ENCODE peak calls at places on chromosome 1, in seven cellular contexts. One of them, this sample, is unnamed.

GRCh38 chr1:242017580-242018233 is 18.8 kb upstream of the MAP1LC3C start:
- DNase-seq in neural progenitor cell: peak
- DNase-seq in left lung: peak
- DNase-seq in H1: no peak
- DNase-seq in RWPE2: no peak
- DNase-seq in breast epithelium: no peak
- DNase-seq in uterus: no peak
- DNase-seq in this sample: no peak

GRCh38 chr1:2229032-2229920 is 1.2 kb downstream of the SKI start:
- DNase-seq in neural progenitor cell: peak
- DNase-seq in left lung: no peak
- DNase-seq in H1: no peak
- DNase-seq in RWPE2: no peak
- DNase-seq in breast epithelium: no peak
- DNase-seq in uterus: peak
- DNase-seq in this sample: no peak

GRCh38 chr1:188386666-188387065 is 1557.9 kb downstream of the PLA2G4A start:
- DNase-seq in neural progenitor cell: peak
- DNase-seq in left lung: no peak
- DNase-seq in H1: no peak
- DNase-seq in RWPE2: no peak
- DNase-seq in breast epithelium: no peak
- DNase-seq in uterus: no peak
- DNase-seq in this sample: no peak

GRCh38 chr1:179169616-179170467 is 59.6 kb downstream of the ABL2 start:
- DNase-seq in neural progenitor cell: no peak
- DNase-seq in left lung: no peak
- DNase-seq in H1: no peak
- DNase-seq in RWPE2: no peak
- DNase-seq in breast epithelium: no peak
- DNase-seq in uterus: no peak
- DNase-seq in this sample: no peak

GRCh38 chr1:193211539-193211938 is 25.1 kb upstream of the B3GALT2 start:
- DNase-seq in neural progenitor cell: no peak
- DNase-seq in left lung: no peak
- DNase-seq in H1: no peak
- DNase-seq in RWPE2: peak
- DNase-seq in breast epithelium: no peak
- DNase-seq in uterus: no peak
- DNase-seq in this sample: no peak

GRCh38 chr1:109912873-109913272 is 2.2 kb downstream of the CSF1 start:
- DNase-seq in neural progenitor cell: no peak
- DNase-seq in left lung: no peak
- DNase-seq in H1: no peak
- DNase-seq in RWPE2: no peak
- DNase-seq in breast epithelium: no peak
- DNase-seq in uterus: no peak
- DNase-seq in this sample: no peak

GRCh38 chr1:166721145-166721544 is 118.1 kb upstream of the POGK start:
- DNase-seq in neural progenitor cell: peak
- DNase-seq in left lung: no peak
- DNase-seq in H1: no peak
- DNase-seq in RWPE2: no peak
- DNase-seq in breast epithelium: no peak
- DNase-seq in uterus: no peak
- DNase-seq in this sample: no peak

GRCh38 chr1:89641781-89642180 is 8.9 kb downstream of the LRRC8C start:
- DNase-seq in neural progenitor cell: no peak
- DNase-seq in left lung: no peak
- DNase-seq in H1: no peak
- DNase-seq in RWPE2: no peak
- DNase-seq in breast epithelium: no peak
- DNase-seq in uterus: no peak
- DNase-seq in this sample: no peak

GRCh38 chr1:197042676-197043341 is 24.3 kb downstream of the F13B start:
- DNase-seq in neural progenitor cell: no peak
- DNase-seq in left lung: no peak
- DNase-seq in H1: no peak
- DNase-seq in RWPE2: no peak
- DNase-seq in breast epithelium: no peak
- DNase-seq in uterus: no peak
- DNase-seq in this sample: no peak

GRCh38 chr1:77542784-77543183 is 139.7 kb downstream of the ZZZ3 start:
- DNase-seq in neural progenitor cell: no peak
- DNase-seq in left lung: no peak
- DNase-seq in H1: no peak
- DNase-seq in RWPE2: no peak
- DNase-seq in breast epithelium: no peak
- DNase-seq in uterus: no peak
- DNase-seq in this sample: no peak

DNA sequence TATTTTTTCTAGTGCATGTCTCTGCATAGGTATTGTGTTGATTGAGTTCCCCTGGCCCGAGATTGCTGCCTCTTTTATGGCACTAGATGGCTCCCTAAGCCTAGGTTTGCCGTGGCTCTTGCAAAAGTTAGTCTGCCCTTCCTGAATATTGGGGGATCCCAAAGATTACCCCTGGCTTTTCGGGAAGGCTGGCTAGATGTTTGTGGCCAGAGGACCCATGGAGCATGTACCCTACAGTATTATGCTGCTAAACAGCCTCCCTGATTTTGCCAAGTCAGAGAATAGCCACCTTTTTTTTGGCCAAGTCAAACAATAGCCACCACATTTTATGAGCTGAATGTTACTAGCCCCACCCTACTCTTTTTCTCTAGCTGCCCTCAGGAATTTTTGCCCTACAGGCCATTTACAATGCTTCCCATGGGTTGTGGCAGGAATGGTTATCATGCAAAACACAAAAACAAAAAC is 343.2 kb downstream of the OLFM3 start:
- DNase-seq in neural progenitor cell: peak
- DNase-seq in left lung: no peak
- DNase-seq in H1: peak
- DNase-seq in RWPE2: no peak
- DNase-seq in breast epithelium: no peak
- DNase-seq in uterus: no peak
- DNase-seq in this sample: no peak
- TF ChIP-seq CTCF in neural progenitor cell: peak
- TF ChIP-seq CTCF in left lung: no peak
- TF ChIP-seq CTCF in H1: peak
- TF ChIP-seq CTCF in RWPE2: peak
- TF ChIP-seq CTCF in breast epithelium: no peak
- TF ChIP-seq CTCF in uterus: no peak
- TF ChIP-seq CTCF in this sample: no peak

DNA sequence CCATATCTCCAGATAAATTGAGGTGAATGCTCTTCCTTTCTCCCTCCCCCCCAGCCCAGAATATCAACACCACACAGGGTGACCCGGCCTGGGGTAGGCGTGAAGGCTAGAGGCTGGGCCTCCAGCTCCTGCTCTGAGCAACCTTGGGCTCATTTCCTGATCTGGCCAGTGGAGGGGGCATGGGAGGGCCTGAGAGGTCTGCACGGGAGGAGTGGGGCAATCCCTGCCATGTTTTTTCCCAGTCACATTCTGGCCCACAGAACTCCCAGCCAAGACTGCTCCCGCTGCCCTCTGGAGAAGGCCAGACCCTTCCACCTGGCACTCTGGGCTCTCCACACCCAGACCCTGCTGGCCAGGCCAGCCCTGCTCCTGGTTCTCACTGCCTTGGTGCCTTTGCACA is 3.9 kb downstream of the CLDN19 start:
- DNase-seq in neural progenitor cell: peak
- DNase-seq in left lung: no peak
- DNase-seq in H1: no peak
- DNase-seq in RWPE2: no peak
- DNase-seq in breast epithelium: no peak
- DNase-seq in uterus: no peak
- DNase-seq in this sample: no peak
- TF ChIP-seq CTCF in neural progenitor cell: peak
- TF ChIP-seq CTCF in left lung: no peak
- TF ChIP-seq CTCF in H1: no peak
- TF ChIP-seq CTCF in RWPE2: peak
- TF ChIP-seq CTCF in breast epithelium: no peak
- TF ChIP-seq CTCF in uterus: no peak
- TF ChIP-seq CTCF in this sample: no peak

GRCh38 chr1:6145864-6146410 is 34.2 kb downstream of the CHD5 start:
- DNase-seq in neural progenitor cell: no peak
- DNase-seq in left lung: no peak
- DNase-seq in H1: no peak
- DNase-seq in RWPE2: no peak
- DNase-seq in breast epithelium: no peak
- DNase-seq in uterus: no peak
- DNase-seq in this sample: no peak
- TF ChIP-seq CTCF in neural progenitor cell: no peak
- TF ChIP-seq CTCF in left lung: no peak
- TF ChIP-seq CTCF in H1: no peak
- TF ChIP-seq CTCF in RWPE2: no peak
- TF ChIP-seq CTCF in breast epithelium: no peak
- TF ChIP-seq CTCF in uterus: no peak
- TF ChIP-seq CTCF in this sample: no peak

GRCh38 chr1:30485072-30485471 is 238.3 kb downstream of the MATN1 start:
- DNase-seq in neural progenitor cell: no peak
- DNase-seq in left lung: no peak
- DNase-seq in H1: no peak
- DNase-seq in RWPE2: no peak
- DNase-seq in breast epithelium: no peak
- DNase-seq in uterus: no peak
- DNase-seq in this sample: no peak
- TF ChIP-seq CTCF in neural progenitor cell: no peak
- TF ChIP-seq CTCF in left lung: no peak
- TF ChIP-seq CTCF in H1: no peak
- TF ChIP-seq CTCF in RWPE2: no peak
- TF ChIP-seq CTCF in breast epithelium: no peak
- TF ChIP-seq CTCF in uterus: no peak
- TF ChIP-seq CTCF in this sample: no peak

GRCh38 chr1:163562355-163562754 is 240.6 kb downstream of the NUF2 start:
- DNase-seq in neural progenitor cell: peak
- DNase-seq in left lung: no peak
- DNase-seq in H1: no peak
- DNase-seq in RWPE2: no peak
- DNase-seq in breast epithelium: no peak
- DNase-seq in uterus: no peak
- DNase-seq in this sample: no peak

GRCh38 chr1:163565171-163565570 is 243.4 kb downstream of the NUF2 start:
- DNase-seq in neural progenitor cell: peak
- DNase-seq in left lung: no peak
- DNase-seq in H1: no peak
- DNase-seq in RWPE2: no peak
- DNase-seq in breast epithelium: no peak
- DNase-seq in uterus: no peak
- DNase-seq in this sample: no peak

GRCh38 chr1:163561570-163562295 is 240.0 kb downstream of the NUF2 start:
- DNase-seq in neural progenitor cell: peak
- DNase-seq in left lung: no peak
- DNase-seq in H1: peak
- DNase-seq in RWPE2: no peak
- DNase-seq in breast epithelium: no peak
- DNase-seq in uterus: no peak
- DNase-seq in this sample: no peak
- TF ChIP-seq CTCF in neural progenitor cell: peak
- TF ChIP-seq CTCF in left lung: no peak
- TF ChIP-seq CTCF in H1: peak
- TF ChIP-seq CTCF in RWPE2: peak
- TF ChIP-seq CTCF in breast epithelium: peak
- TF ChIP-seq CTCF in uterus: no peak
- TF ChIP-seq CTCF in this sample: no peak

GRCh38 chr1:52264530-52265115 is 101.4 kb downstream of the CC2D1B start:
- DNase-seq in neural progenitor cell: no peak
- DNase-seq in left lung: no peak
- DNase-seq in H1: no peak
- DNase-seq in RWPE2: no peak
- DNase-seq in breast epithelium: no peak
- DNase-seq in uterus: no peak
- DNase-seq in this sample: no peak
- TF ChIP-seq CTCF in neural progenitor cell: no peak
- TF ChIP-seq CTCF in left lung: no peak
- TF ChIP-seq CTCF in H1: no peak
- TF ChIP-seq CTCF in RWPE2: no peak
- TF ChIP-seq CTCF in breast epithelium: no peak
- TF ChIP-seq CTCF in uterus: no peak
- TF ChIP-seq CTCF in this sample: no peak

This sample was measured in omental fat pad.